ENCODE peak calls at places on chromosomes 6 and 20, in four cellular contexts. D is GM13976, E is lower lobe of right lung, C is GM06990. J is an unnamed sample.

GRCh38 chr6:88473622-88474021 is 307.5 kb upstream of the CNR1 start:
- DNase-seq in E (no peak), D (no peak), C (no peak), J (no peak)

GRCh38 chr6:7542878-7543394 is 1.5 kb downstream of the DSP start:
- DNase-seq in C (no peak), D (peak; percentile 47), E (peak; percentile 58), J (peak; percentile 20)

GRCh38 chr6:140909156-140909555 is 1223.6 kb upstream of the GJE1 start:
- DNase-seq in E (no peak), C (no peak), D (no peak), J (no peak)

GRCh38 chr6:135640449-135641111 is 143.0 kb upstream of the AHI1 start:
- DNase-seq in C (no peak), E (no peak), D (no peak), J (no peak)

GRCh38 chr6:52574709-52575489 is 2.0 kb downstream of the TRAM2 start:
- DNase-seq in C (no peak), D (peak; percentile 76), E (peak; percentile 57), J (peak; percentile 68)

GRCh38 chr6:153980176-153980575 is 58.9 kb upstream of the OPRM1 start:
- DNase-seq in D (no peak), E (no peak), C (no peak), J (no peak)

GRCh38 chr20:22584630-22584921 is 204 bp upstream of the FOXA2 start:
- DNase-seq in D (no peak), E (peak; percentile 93), C (no peak), J (no peak)

GRCh38 chr20:45087814-45088213 is 13.1 kb downstream of the KCNS1 start:
- DNase-seq in D (no peak), C (no peak), E (no peak), J (no peak)

GRCh38 chr6:38391206-38391908 is 248.4 kb downstream of the BTBD9 start:
- DNase-seq in D (no peak), C (no peak), E (no peak), J (no peak)

GRCh38 chr20:45355209-45355608 is 7.0 kb upstream of the SDC4 start:
- DNase-seq in D (no peak), C (no peak), E (no peak), J (no peak)

GRCh38 chr6:80467408-80467807 is 360.9 kb downstream of the BCKDHB start:
- DNase-seq in D (no peak), E (no peak), C (no peak), J (no peak)

GRCh38 chr20:49591217-49591865 is 23.4 kb upstream of the PTGIS start:
- DNase-seq in E (no peak), C (no peak), D (no peak), J (no peak)

GRCh38 chr6:133631421-133631820 is 257.5 kb upstream of the TCF21 start:
- DNase-seq in C (no peak), D (no peak), E (no peak), J (no peak)

GRCh38 chr20:31738729-31739549 is at the start of gene TPX2:
- DNase-seq in D (peak; percentile 96), E (peak; percentile 95), C (peak; percentile 84), J (peak; percentile 97)

GRCh38 chr20:8121666-8122065 is 10.4 kb upstream of the PLCB1 start:
- DNase-seq in C (no peak), E (no peak), D (no peak), J (no peak)

GRCh38 chr20:63751471-63752271 is 12.1 kb downstream of the SLC2A4RG start:
- DNase-seq in D (no peak), E (no peak), C (no peak), J (no peak)

GRCh38 chr6:152096863-152097496 is 289.5 kb downstream of the ESR1 start:
- DNase-seq in C (no peak), E (no peak), D (no peak), J (no peak)

GRCh38 chr6:10961837-10962236 is 75.0 kb downstream of the SYCP2L start:
- DNase-seq in C (no peak), E (no peak), D (no peak), J (no peak)
- TF ChIP-seq CTCF in C (no peak), E (no peak), D (no peak), J (no peak)

DNA sequence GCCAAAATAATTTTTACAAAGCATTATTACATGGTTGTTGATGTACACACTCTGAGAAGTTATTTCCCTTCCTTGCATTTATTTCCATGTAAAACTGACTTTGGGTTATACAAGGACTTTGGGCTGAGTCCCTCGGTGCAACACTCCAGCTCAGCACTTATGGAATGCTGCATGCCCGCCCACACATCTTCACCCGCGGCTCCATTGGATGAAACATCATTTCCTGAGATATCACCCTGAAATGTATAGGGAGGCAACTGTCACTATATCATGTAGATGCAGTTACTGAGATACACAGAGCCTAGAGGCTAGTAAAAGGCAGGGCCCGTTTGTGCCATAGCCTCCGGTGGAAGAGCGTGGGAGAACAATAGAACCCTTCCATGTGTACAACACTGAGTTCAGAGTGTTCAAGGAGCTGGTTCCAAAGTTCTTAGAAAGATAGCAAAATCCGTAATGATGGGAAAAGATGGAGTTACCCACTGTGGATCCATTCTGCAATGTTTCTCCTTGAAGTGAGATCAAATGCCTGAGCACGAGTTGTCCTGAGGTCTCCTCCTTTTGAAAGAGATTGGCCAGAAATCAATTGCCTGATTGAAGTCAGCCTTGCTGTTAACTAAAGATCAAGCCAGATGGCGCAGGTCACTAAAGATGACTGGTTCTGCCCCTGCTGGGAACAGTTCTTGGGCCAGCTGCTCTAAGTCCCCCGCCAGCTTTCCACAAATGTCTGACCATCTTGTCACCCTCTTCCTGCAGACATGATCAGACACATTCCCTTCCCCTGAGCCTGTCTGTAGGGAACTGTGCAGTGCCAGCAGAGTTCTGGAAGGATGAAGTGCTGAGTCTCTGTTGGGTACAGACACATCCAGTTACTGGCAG is 100.9 kb upstream of the IYD start:
- DNase-seq in C (no peak), E (peak; percentile 36), D (no peak), J (no peak)
- TF ChIP-seq CTCF in C (no peak), E (no peak), D (no peak), J (no peak)

DNA sequence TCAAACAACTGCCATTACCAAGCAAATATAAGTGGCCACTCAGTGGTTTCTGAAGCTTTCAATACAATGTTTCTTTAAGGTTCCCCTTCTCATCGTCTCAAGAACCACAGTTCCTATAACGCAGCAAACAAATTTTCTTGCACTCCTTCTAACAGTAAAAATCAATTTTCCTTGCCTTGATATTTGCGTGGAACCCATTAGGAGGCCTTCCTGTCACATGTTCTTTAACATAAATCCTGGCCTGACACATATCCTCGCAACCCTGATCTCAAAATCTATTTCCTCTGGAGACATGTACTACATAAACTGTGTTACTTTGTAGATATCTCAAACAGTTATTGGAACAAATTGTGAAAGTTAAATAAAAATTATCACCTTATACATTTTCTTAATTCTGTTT is 65.9 kb upstream of the MANEA start:
- DNase-seq in C (no peak), E (no peak), D (no peak), J (no peak)
- TF ChIP-seq CTCF in C (no peak), E (no peak), D (no peak), J (no peak)

DNA sequence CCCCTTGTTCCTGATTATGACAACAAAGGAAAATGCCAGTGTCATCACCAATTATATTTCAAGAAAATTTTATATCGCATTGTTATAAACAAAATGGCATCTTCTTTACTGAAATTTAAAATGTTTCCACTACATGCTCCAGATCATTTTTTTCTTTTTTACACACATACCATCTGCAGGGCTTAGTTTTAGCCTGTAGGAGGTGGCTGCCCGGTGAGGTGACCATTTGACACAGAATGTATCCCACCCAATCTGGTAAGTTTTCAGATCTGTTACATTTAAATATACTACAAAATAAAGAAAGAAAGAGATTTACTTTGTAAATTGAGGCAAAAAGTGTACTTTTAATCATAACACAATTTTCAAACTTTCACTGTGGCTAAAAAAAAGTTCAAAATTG is 81.8 kb downstream of the COL12A1 start:
- DNase-seq in C (no peak), E (no peak), D (no peak), J (no peak)
- TF ChIP-seq CTCF in C (no peak), E (no peak), D (no peak), J (no peak)

DNA sequence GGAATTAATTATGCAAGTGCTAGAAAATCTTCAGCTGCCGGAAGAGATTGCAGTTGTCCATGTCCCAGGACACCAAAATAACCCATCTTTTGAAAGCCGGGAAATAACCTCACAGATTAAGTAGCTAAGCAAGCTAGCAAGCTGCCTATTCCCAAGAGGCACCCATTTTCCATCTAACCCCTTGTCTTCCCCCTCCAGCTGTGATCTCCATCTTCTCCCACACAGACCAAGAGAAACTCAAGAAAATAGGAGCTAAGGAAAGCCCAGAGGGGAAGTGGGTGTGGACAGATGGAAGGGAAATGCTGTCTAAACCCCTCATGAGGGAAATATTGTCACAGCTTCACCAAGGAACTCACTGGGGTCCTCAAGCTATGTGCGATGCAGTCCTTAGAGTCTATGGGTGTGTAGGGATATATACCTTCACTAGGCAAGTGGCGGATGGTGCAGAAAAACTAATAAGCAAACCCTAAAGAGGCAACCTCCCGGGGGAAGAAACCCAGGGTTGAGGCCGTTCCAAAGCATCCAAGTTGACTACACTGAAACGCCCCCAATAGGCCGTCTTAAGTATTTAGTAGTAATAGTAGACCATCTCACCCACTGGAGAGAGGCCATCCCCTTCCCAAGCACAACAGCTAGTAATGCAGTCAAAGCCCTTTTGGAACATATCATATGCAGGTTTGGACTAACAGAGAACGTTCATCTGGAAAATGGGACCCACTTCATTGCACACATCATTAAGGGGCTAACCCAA is 64.2 kb upstream of the PRSS16 start:
- DNase-seq in C (no peak), D (no peak), E (no peak), J (no peak)
- TF ChIP-seq CTCF in C (no peak), D (no peak), E (no peak), J (no peak)

GRCh38 chr6:112253842-112254816 is at the start of gene LAMA4:
- DNase-seq in C (peak; percentile 10), D (peak; percentile 41), E (peak; percentile 53), J (peak; percentile 15)
- TF ChIP-seq CTCF in C (no peak), D (no peak), E (no peak), J (no peak)

GRCh38 chr6:106750146-106750900 is 120.9 kb downstream of the QRSL1 start:
- DNase-seq in C (no peak), D (no peak), E (no peak), J (no peak)

GRCh38 chr6:106746660-106747059 is 117.3 kb downstream of the QRSL1 start:
- DNase-seq in D (no peak), E (no peak), C (no peak), J (no peak)

GRCh38 chr6:106747139-106747538 is 117.8 kb downstream of the QRSL1 start:
- DNase-seq in D (no peak), E (no peak), C (no peak), J (no peak)

GRCh38 chr6:106749611-106750010 is 120.2 kb downstream of the QRSL1 start:
- DNase-seq in D (no peak), C (no peak), E (no peak), J (no peak)

GRCh38 chr6:106748547-106749207 is 119.3 kb downstream of the QRSL1 start:
- DNase-seq in D (no peak), E (no peak), C (no peak), J (no peak)
- TF ChIP-seq CTCF in D (no peak), E (no peak), C (peak; percentile 33), J (no peak)

DNA sequence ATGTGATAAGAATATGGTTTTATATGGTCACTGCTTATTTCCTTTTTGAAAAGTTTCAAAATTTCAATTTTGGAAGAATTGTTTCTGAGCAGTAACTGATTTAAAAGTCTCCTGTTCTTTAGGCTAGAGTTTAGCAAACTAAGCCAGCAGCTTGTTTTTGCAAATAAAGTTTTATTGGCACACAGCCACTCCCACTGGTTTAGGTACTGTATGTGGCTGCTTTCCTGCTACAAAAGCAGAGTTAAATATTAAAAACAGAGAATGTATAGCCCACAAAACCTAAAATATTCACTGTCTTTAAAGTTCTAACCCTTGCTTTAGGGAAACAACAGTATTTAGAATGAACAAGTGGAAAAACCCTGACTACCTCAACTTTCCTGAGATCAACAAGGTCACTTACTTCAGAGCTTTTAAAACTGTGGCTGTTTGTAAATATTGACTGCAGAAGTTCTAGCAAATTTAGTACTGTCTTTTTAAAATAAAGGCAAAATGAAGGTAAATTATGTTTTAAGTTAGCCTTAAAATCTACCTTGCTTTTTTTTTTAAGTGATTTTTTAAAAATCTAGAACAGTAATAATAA is 104.1 kb downstream of the B3GAT2 start:
- DNase-seq in E (no peak), D (no peak), C (no peak), J (no peak)
- TF ChIP-seq CTCF in E (no peak), D (no peak), C (no peak), J (no peak)